ENCODE peak calls at places on chromosomes 5 and 9, in four cellular contexts. B is stimulated activated CD8-positive, alpha-beta memory T cell treated with anti-CD3 and anti-CD28 coated beads, Interleukin-7, amount 100 ng/mL, for 48 hours; F is NCI-H1092 treated with DMSO at 0.1 percent for 48 hours; H is fibroblast of lung. Q is an unnamed sample.

GRCh38 chr9:89541798-89542197 is 43.9 kb upstream of the SEMA4D start:
- DNase-seq in B (no peak), F (no peak), H (no peak), Q (no peak)

GRCh38 chr5:102957141-102957540 is 162.8 kb downstream of the GIN1 start:
- DNase-seq in B (no peak), F (no peak), H (no peak), Q (no peak)

GRCh38 chr5:1538276-1538675 is 14.5 kb upstream of the LPCAT1 start:
- DNase-seq in B (no peak), F (no peak), H (no peak), Q (no peak)

GRCh38 chr5:14932902-14933475 is 61.4 kb upstream of the ANKH start:
- DNase-seq in B (no peak), F (no peak), H (peak), Q (no peak)

GRCh38 chr5:6492934-6493333 is 44.3 kb downstream of the UBE2QL1 start:
- DNase-seq in B (no peak), F (no peak), H (no peak), Q (peak)

GRCh38 chr5:132455614-132456115 is 34.9 kb downstream of the IRF1 start:
- DNase-seq in B (no peak), F (no peak), H (no peak), Q (no peak)

GRCh38 chr5:171494452-171495121 is 75.1 kb downstream of the FGF18 start:
- DNase-seq in B (no peak), F (no peak), H (peak), Q (no peak)

GRCh38 chr5:87412417-87413115 is at the start of gene CCNH:
- DNase-seq in B (peak), F (peak), H (peak), Q (peak)

GRCh38 chr9:2771661-2772060 is 54.4 kb downstream of the KCNV2 start:
- DNase-seq in B (no peak), F (no peak), H (no peak), Q (no peak)

GRCh38 chr5:173953528-173954090 is 35.4 kb upstream of the C5orf47 start:
- DNase-seq in B (no peak), F (no peak), H (peak), Q (no peak)

GRCh38 chr5:138752951-138753793 is at the start of gene CTNNA1:
- DNase-seq in B (peak), F (no peak), H (peak), Q (peak)

GRCh38 chr9:96554801-96555566 is 64.7 kb downstream of the CDC14B start:
- DNase-seq in B (no peak), F (no peak), H (peak), Q (no peak)

GRCh38 chr5:82912462-82912861 is 164.7 kb downstream of the TMEM167A start:
- DNase-seq in B (no peak), F (no peak), H (no peak), Q (no peak)

GRCh38 chr5:14628346-14628745 is 36.2 kb upstream of the OTULIN start:
- DNase-seq in B (peak), F (no peak), H (peak), Q (peak)

GRCh38 chr5:77768978-77769377 is 7.2 kb downstream of the TBCA start:
- DNase-seq in B (no peak), F (no peak), H (no peak), Q (no peak)

GRCh38 chr9:93035106-93035660 is 23.3 kb upstream of the SUSD3 start:
- DNase-seq in B (no peak), F (no peak), H (no peak), Q (no peak)

GRCh38 chr9:110583237-110583636 is 3.7 kb upstream of the SVEP1 start:
- DNase-seq in B (no peak), F (no peak), H (peak), Q (no peak)

GRCh38 chr5:12141496-12141895 is 237.2 kb upstream of the CTNND2 start:
- DNase-seq in B (no peak), F (no peak), H (no peak), Q (no peak)

GRCh38 chr9:125747765-125748510 is 765 bp downstream of the PBX3 start:
- DNase-seq in B (no peak), F (no peak), H (no peak), Q (peak)

GRCh38 chr5:74631088-74631960 is 9.2 kb downstream of the ENC1 start:
- DNase-seq in B (no peak), F (no peak), H (peak), Q (peak)

GRCh38 chr5:107361945-107362344 is 308.8 kb downstream of the EFNA5 start:
- DNase-seq in B (no peak), F (no peak), H (peak), Q (no peak)

GRCh38 chr9:132732326-132732725 is 62.1 kb downstream of the GTF3C4 start:
- DNase-seq in B (no peak), F (no peak), H (no peak), Q (no peak)

GRCh38 chr9:100087218-100087617 is 11.6 kb downstream of the ERP44 start:
- DNase-seq in B (no peak), F (no peak), H (peak), Q (no peak)

GRCh38 chr5:138466058-138466899 is 1.0 kb downstream of the EGR1 start:
- DNase-seq in B (no peak), F (no peak), H (peak), Q (no peak)

GRCh38 chr5:173707392-173707791 is 90.9 kb upstream of the BOD1 start:
- DNase-seq in B (no peak), F (no peak), H (peak), Q (no peak)

GRCh38 chr5:154514331-154514730 is 36.3 kb upstream of the HAND1 start:
- DNase-seq in B (no peak), F (no peak), H (no peak), Q (no peak)

GRCh38 chr9:1883004-1883403 is 132.1 kb upstream of the SMARCA2 start:
- DNase-seq in B (no peak), F (no peak), H (no peak), Q (no peak)

GRCh38 chr9:70479880-70480291 is 65.4 kb upstream of the KLF9 start:
- DNase-seq in B (no peak), F (peak), H (peak), Q (no peak)

GRCh38 chr9:99354104-99354503 is 132.0 kb downstream of the SEC61B start:
- DNase-seq in B (no peak), F (no peak), H (peak), Q (no peak)

GRCh38 chr9:113302792-113303418 is at the start of gene RNF183:
- DNase-seq in B (no peak), F (no peak), H (no peak), Q (no peak)

GRCh38 chr9:38681747-38682227 is 38.1 kb downstream of the FAM240B start:
- DNase-seq in B (no peak), F (no peak), H (peak), Q (no peak)

GRCh38 chr9:100350188-100350587 is 2.6 kb downstream of the TEX10 start:
- DNase-seq in B (no peak), F (no peak), H (no peak), Q (no peak)

Q was measured in T-helper 2 cell treated with Interferon-gamma antibody and Interleukin-4, amounts not matched to agents 5 μg/mL and 100 μg/mL, for 36 hours.